ENCODE peak calls at places on chromosomes 11 and 22, in four cellular contexts. K is CD8-positive, alpha-beta T cell; M is fibroblast of mammary gland; L is MM.1S. B is an unnamed sample.

GRCh38 chr22:35330258-35330861 is 30.7 kb downstream of the TOM1 start:
- DNase-seq in L (no peak), M (peak), K (peak), B (no peak)

GRCh38 chr11:62543680-62544444 is 2.7 kb downstream of the AHNAK start:
- DNase-seq in M (no peak), K (no peak), L (no peak), B (peak)

GRCh38 chr22:48711031-48711431 is 1116.6 kb downstream of the BRD1 start:
- DNase-seq in M (no peak), L (no peak), K (no peak), B (no peak)

GRCh38 chr11:112735470-112735869 is 225.8 kb upstream of the NCAM1 start:
- DNase-seq in M (no peak), L (peak), K (no peak), B (no peak)

GRCh38 chr11:118198370-118198769 is 21.9 kb upstream of the SCN2B start:
- DNase-seq in K (peak), L (peak), M (peak), B (peak)

GRCh38 chr11:9639985-9640384 is 23.9 kb upstream of the SWAP70 start:
- DNase-seq in M (no peak), K (no peak), L (no peak), B (no peak)

GRCh38 chr11:119422505-119423416 is at the start of gene THY1:
- DNase-seq in K (no peak), L (no peak), M (peak), B (peak)

GRCh38 chr11:132054822-132055221 is 684.4 kb downstream of the NTM start:
- DNase-seq in L (no peak), M (peak), K (no peak), B (no peak)

DNA sequence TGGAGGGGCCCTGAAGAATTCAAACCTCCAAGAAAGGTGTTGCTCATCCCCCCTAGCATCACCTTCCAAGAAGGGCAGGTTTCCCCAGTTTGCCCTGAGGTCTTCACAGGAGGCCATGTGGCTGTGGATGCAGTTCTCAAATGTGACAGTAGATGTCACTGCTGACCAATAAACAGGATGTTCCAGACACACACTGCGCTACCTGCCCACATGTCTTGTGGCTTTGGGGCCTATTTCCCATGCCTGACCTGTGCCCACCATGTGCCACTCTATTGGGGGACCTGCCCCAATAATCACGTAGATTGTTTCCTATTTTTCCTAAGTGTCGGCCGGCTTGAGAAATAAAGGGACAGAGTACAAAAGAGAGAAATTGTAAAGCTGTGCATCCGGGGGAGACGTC is 4.5 kb downstream of the GSTT2 start:
- DNase-seq in L (peak), M (peak), K (no peak), B (peak)
- TF ChIP-seq CTCF in L (peak), M (peak), K (no peak), B (peak)

GRCh38 chr22:27327981-27328721 is 473.4 kb downstream of the MN1 start:
- DNase-seq in M (no peak), K (no peak), L (no peak), B (no peak)
- TF ChIP-seq CTCF in M (no peak), K (no peak), L (no peak), B (no peak)

GRCh38 chr11:12287374-12288211 is 89.8 kb upstream of the PARVA start:
- DNase-seq in L (no peak), K (no peak), M (peak), B (no peak)
- TF ChIP-seq CTCF in L (peak), K (no peak), M (peak), B (no peak)

GRCh38 chr22:25690798-25691197 is 51.2 kb upstream of the MYO18B start:
- DNase-seq in L (no peak), M (no peak), K (no peak), B (no peak)

GRCh38 chr22:25692392-25692791 is 49.6 kb upstream of the MYO18B start:
- DNase-seq in M (no peak), L (no peak), K (no peak), B (no peak)

GRCh38 chr22:25696763-25697710 is 45.0 kb upstream of the MYO18B start:
- DNase-seq in M (peak), L (no peak), K (no peak), B (no peak)

GRCh38 chr22:25692965-25693565 is 48.9 kb upstream of the MYO18B start:
- DNase-seq in M (no peak), K (no peak), L (no peak), B (no peak)

DNA sequence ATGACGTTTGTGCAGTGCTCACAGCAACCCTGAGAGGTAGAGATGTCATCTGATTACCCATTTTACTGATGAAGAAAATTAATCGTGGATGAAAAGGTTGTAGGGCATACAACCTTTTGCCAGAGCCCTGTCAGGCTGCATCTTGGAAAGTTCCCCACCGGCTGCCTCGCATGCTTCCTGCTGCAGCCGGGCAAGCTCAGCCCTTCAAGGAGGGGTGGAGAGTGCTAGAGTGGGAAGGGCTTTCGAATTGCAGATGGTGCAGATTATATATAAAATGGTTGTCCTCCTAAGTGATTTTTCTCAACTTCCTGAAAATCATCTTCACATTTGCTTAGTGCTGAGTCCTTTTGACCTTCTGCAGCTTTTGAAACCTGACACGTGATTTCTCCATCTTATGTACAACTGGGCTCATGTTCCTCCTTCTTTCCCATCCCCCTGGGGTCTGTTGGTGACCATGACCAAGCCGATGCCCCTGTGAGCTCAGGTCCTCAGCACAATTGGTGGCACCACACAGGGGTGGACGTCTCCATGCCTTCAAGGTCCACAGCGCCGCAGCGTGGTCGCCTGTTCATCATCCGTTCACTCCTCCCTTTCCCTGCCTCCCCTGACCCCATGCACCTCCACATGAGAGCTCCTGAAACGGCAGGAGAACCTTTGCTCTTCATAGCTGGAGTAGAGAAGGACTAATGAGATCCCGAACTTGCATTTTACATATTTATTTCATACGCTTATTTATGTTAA is 47.7 kb upstream of the MYO18B start:
- DNase-seq in K (no peak), M (no peak), L (no peak), B (no peak)
- TF ChIP-seq CTCF in K (no peak), M (no peak), L (no peak), B (no peak)

DNA sequence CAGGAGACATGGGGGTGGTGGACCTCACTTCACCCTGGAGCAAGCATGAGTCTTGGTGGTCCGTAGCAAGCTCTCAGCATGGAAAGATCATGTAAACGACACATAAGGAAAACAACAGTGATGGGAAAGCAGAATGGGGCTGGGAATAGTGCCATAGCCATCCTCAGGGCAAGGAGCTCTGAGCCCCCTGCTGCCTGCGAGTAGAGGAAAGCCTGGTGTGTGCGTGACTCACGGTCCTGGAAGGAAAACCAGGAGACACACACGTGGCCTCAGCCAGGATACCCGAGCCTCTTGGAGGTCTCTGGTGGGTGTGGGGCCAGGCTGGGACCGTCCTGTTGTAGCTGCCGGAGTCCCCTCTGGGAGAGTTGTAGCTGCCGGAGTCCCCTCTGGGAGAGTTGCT is 12.4 kb downstream of the SHANK3 start:
- DNase-seq in M (peak), K (no peak), L (no peak), B (peak)
- TF ChIP-seq CTCF in M (no peak), K (no peak), L (no peak), B (no peak)

GRCh38 chr11:79758325-79758724 is 317.5 kb upstream of the TENM4 start:
- DNase-seq in K (no peak), M (no peak), L (no peak), B (no peak)

GRCh38 chr11:79768343-79768742 is 327.5 kb upstream of the TENM4 start:
- DNase-seq in M (no peak), K (no peak), L (no peak), B (no peak)

DNA sequence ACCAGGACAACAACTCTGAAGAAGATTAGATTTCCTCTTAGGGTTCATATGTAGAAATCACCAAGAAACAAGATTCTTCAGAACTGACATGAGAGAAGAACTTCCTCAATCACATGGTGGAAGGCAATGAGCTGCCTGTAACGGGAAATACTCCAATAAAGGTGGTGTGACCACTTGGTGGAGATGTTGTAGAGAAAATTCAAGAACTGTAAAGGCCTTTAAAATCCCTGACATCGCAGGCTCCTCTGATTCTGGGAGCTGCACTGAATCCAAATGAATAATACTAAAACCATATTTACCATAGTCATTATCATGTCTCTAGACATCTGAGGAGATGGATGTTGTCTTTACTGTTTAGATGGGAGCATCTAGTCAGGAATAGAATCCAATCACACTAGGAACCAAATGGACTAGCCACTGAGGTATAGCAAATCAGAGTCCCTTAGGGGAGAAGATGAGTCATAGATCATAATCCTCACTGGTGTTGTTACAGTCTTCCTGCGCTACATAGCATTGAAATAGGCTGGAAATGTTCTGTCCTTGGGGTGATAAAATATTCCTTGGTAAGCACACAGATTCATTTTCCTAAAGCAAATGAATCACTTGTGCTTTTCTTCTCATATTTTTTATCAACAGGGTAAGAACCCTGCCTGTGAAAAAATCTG is 321.6 kb upstream of the TENM4 start:
- DNase-seq in M (peak), K (no peak), L (peak), B (no peak)
- TF ChIP-seq CTCF in M (no peak), K (no peak), L (peak), B (no peak)

GRCh38 chr11:59102259-59102765 is 4.7 kb upstream of the FAM111B start:
- DNase-seq in K (peak), M (peak), L (peak), B (peak)
- TF ChIP-seq CTCF in K (no peak), M (peak), L (peak), B (peak)

DNA sequence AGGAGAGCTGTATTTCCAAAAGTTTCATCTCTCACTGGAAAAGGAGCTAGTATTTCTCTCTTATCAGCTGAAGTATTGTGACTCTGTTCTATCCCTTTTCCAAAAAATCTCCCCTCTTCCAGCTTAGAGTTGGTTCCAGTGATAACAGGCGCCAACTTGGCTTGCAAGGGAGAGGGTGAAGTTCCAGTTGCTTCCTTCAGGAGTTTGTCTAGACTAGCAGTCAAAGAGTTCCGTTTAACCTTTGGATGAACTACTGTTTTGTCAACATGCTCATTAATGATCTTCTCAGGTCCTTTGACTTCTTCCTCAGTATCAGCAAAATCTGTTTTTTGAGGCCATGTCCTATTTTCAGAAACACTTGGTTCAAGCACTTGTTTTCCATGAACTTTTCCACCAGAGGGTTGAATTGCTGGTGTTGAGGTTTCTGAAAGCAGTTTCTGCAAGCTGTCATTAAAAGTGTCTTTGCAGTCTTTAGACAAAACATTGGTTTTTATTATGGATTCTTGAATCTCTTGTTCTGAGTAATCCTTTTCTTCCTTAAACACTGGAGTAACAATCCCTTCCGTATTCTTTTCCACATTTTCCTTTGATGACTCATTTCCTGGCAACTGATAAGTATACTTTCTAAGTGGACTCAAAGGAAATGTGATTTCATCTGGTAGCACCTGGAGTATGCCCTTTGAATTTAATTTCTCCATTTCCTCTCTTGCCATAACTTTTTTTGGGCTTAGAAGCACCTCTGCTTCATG is 39.7 kb upstream of the CCDC89 start:
- DNase-seq in L (no peak), K (no peak), M (peak), B (no peak)
- TF ChIP-seq CTCF in L (no peak), K (no peak), M (peak), B (no peak)

B was measured in GM20000.